ENCODE peak calls at places on chromosomes 3 and 15, in nine cellular contexts. One of them, this sample, is unnamed.

GRCh38 chr3:170049146-170050000 is 11.6 kb downstream of the GPR160 start:
- DNase-seq in kidney: peak
- DNase-seq in HepG2: no peak
- DNase-seq in thyroid gland: peak
- DNase-seq in transverse colon: peak
- DNase-seq in neural progenitor cell: no peak
- DNase-seq in tibial artery: no peak
- DNase-seq in AG10803: no peak
- DNase-seq in small intestine: peak
- DNase-seq in this sample: peak

GRCh38 chr15:78988361-78988911 is 43.6 kb upstream of the CTSH start:
- DNase-seq in thyroid gland: peak
- DNase-seq in transverse colon: peak
- DNase-seq in AG10803: peak
- DNase-seq in HepG2: peak
- DNase-seq in tibial artery: peak
- DNase-seq in neural progenitor cell: no peak
- DNase-seq in kidney: peak
- DNase-seq in small intestine: peak
- DNase-seq in this sample: peak

GRCh38 chr3:6172871-6173667 is 687.8 kb upstream of the GRM7 start:
- DNase-seq in HepG2: no peak
- DNase-seq in small intestine: no peak
- DNase-seq in neural progenitor cell: no peak
- DNase-seq in transverse colon: no peak
- DNase-seq in AG10803: no peak
- DNase-seq in thyroid gland: no peak
- DNase-seq in tibial artery: no peak
- DNase-seq in kidney: no peak
- DNase-seq in this sample: no peak

GRCh38 chr15:65409284-65409631 is 13.5 kb downstream of the IGDCC4 start:
- DNase-seq in AG10803: peak
- DNase-seq in neural progenitor cell: no peak
- DNase-seq in tibial artery: no peak
- DNase-seq in kidney: no peak
- DNase-seq in HepG2: peak
- DNase-seq in transverse colon: no peak
- DNase-seq in small intestine: no peak
- DNase-seq in thyroid gland: no peak
- DNase-seq in this sample: peak

GRCh38 chr3:71069797-71070196 is 513.7 kb downstream of the FOXP1 start:
- DNase-seq in tibial artery: peak
- DNase-seq in HepG2: peak
- DNase-seq in thyroid gland: peak
- DNase-seq in transverse colon: peak
- DNase-seq in neural progenitor cell: peak
- DNase-seq in small intestine: peak
- DNase-seq in AG10803: peak
- DNase-seq in kidney: no peak
- DNase-seq in this sample: peak

GRCh38 chr15:37678124-37678523 is 256.3 kb upstream of the TMCO5A start:
- DNase-seq in transverse colon: no peak
- DNase-seq in AG10803: no peak
- DNase-seq in thyroid gland: no peak
- DNase-seq in kidney: no peak
- DNase-seq in HepG2: no peak
- DNase-seq in small intestine: no peak
- DNase-seq in neural progenitor cell: peak
- DNase-seq in tibial artery: no peak
- DNase-seq in this sample: no peak

GRCh38 chr15:95202569-95203349 is 971.4 kb downstream of the MCTP2 start:
- DNase-seq in HepG2: no peak
- DNase-seq in tibial artery: no peak
- DNase-seq in kidney: no peak
- DNase-seq in AG10803: peak
- DNase-seq in transverse colon: no peak
- DNase-seq in neural progenitor cell: no peak
- DNase-seq in thyroid gland: no peak
- DNase-seq in small intestine: no peak
- DNase-seq in this sample: peak

GRCh38 chr15:75651810-75652543 is 4.3 kb downstream of the SNX33 start:
- DNase-seq in tibial artery: no peak
- DNase-seq in AG10803: no peak
- DNase-seq in small intestine: no peak
- DNase-seq in HepG2: no peak
- DNase-seq in neural progenitor cell: no peak
- DNase-seq in thyroid gland: no peak
- DNase-seq in transverse colon: no peak
- DNase-seq in kidney: no peak
- DNase-seq in this sample: no peak

GRCh38 chr3:31546152-31546551 is 13.4 kb downstream of the STT3B start:
- DNase-seq in neural progenitor cell: peak
- DNase-seq in AG10803: peak
- DNase-seq in HepG2: no peak
- DNase-seq in kidney: no peak
- DNase-seq in tibial artery: no peak
- DNase-seq in thyroid gland: no peak
- DNase-seq in transverse colon: no peak
- DNase-seq in small intestine: no peak
- DNase-seq in this sample: peak

GRCh38 chr3:31552103-31552502 is 19.4 kb downstream of the STT3B start:
- DNase-seq in kidney: no peak
- DNase-seq in transverse colon: no peak
- DNase-seq in neural progenitor cell: no peak
- DNase-seq in tibial artery: no peak
- DNase-seq in thyroid gland: no peak
- DNase-seq in AG10803: no peak
- DNase-seq in HepG2: no peak
- DNase-seq in small intestine: no peak
- DNase-seq in this sample: no peak

GRCh38 chr3:31553258-31553657 is 20.5 kb downstream of the STT3B start:
- DNase-seq in HepG2: no peak
- DNase-seq in small intestine: no peak
- DNase-seq in neural progenitor cell: no peak
- DNase-seq in transverse colon: no peak
- DNase-seq in tibial artery: no peak
- DNase-seq in thyroid gland: no peak
- DNase-seq in AG10803: no peak
- DNase-seq in kidney: no peak
- DNase-seq in this sample: no peak

GRCh38 chr3:31546725-31547124 is 14.0 kb downstream of the STT3B start:
- DNase-seq in thyroid gland: no peak
- DNase-seq in kidney: no peak
- DNase-seq in small intestine: no peak
- DNase-seq in AG10803: no peak
- DNase-seq in neural progenitor cell: no peak
- DNase-seq in HepG2: no peak
- DNase-seq in tibial artery: no peak
- DNase-seq in transverse colon: no peak
- DNase-seq in this sample: no peak

DNA sequence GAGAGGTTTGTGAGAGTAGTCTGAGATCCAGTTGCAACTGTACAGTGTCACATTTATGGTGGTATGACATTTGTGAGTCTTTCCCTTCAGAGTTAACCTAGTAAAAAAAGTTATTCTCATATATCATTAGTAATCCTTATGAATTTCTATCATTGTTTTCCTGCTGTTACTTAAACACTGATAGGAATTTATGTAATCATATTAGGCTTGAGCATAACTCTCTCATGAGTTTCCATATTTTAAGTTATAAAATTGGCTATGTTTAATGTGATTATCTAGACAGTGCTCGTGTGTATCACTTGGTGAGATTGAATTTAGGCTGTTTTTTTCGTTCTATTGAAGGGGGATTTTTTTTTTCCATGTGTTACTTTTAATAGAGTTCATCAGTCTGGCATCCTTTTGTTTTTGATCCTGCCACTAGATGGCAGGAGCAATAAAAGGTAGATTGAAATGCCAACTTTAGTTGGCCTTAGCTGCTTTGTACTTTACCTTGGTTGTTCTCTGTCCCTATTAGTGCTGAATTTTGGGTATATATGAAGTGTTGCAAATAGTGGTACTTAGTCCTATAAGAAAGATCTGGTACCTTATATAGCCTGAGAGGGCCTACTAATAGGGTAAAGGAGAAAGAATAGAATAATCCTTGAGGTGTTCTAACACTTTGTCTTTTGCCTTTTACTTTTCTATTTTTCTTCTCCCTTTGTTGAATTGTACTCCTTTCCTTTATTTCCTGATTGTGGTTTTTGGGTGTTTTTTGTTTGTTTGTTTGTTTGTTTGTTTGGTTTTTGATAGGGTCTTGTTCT is 17.9 kb downstream of the STT3B start:
- DNase-seq in small intestine: peak
- DNase-seq in transverse colon: no peak
- DNase-seq in kidney: no peak
- DNase-seq in tibial artery: no peak
- DNase-seq in HepG2: peak
- DNase-seq in AG10803: peak
- DNase-seq in neural progenitor cell: peak
- DNase-seq in thyroid gland: no peak
- DNase-seq in this sample: peak
- H3K4me3 ChIP-seq in small intestine: no peak
- H3K4me3 ChIP-seq in transverse colon: no peak
- H3K4me3 ChIP-seq in kidney: no peak
- H3K4me3 ChIP-seq in tibial artery: no peak
- H3K4me3 ChIP-seq in HepG2: no peak
- H3K4me3 ChIP-seq in AG10803: no peak
- H3K4me3 ChIP-seq in neural progenitor cell: no peak
- H3K4me3 ChIP-seq in thyroid gland: no peak
- H3K4me3 ChIP-seq in this sample: no peak

GRCh38 chr3:50212502-50212901 is 7.4 kb downstream of the SLC38A3 start:
- DNase-seq in neural progenitor cell: peak
- DNase-seq in thyroid gland: no peak
- DNase-seq in kidney: no peak
- DNase-seq in transverse colon: no peak
- DNase-seq in HepG2: no peak
- DNase-seq in AG10803: no peak
- DNase-seq in tibial artery: no peak
- DNase-seq in small intestine: no peak
- DNase-seq in this sample: no peak

GRCh38 chr3:50212971-50213370 is 7.9 kb downstream of the SLC38A3 start:
- DNase-seq in thyroid gland: no peak
- DNase-seq in neural progenitor cell: no peak
- DNase-seq in AG10803: no peak
- DNase-seq in transverse colon: no peak
- DNase-seq in tibial artery: no peak
- DNase-seq in kidney: no peak
- DNase-seq in small intestine: no peak
- DNase-seq in HepG2: no peak
- DNase-seq in this sample: no peak

GRCh38 chr3:50210510-50211367 is 5.7 kb downstream of the SLC38A3 start:
- DNase-seq in thyroid gland: no peak
- DNase-seq in HepG2: peak
- DNase-seq in transverse colon: no peak
- DNase-seq in kidney: no peak
- DNase-seq in tibial artery: no peak
- DNase-seq in small intestine: peak
- DNase-seq in AG10803: no peak
- DNase-seq in neural progenitor cell: no peak
- DNase-seq in this sample: no peak

GRCh38 chr3:50213383-50213782 is 8.3 kb downstream of the SLC38A3 start:
- DNase-seq in neural progenitor cell: no peak
- DNase-seq in tibial artery: no peak
- DNase-seq in AG10803: no peak
- DNase-seq in kidney: no peak
- DNase-seq in transverse colon: no peak
- DNase-seq in small intestine: no peak
- DNase-seq in thyroid gland: no peak
- DNase-seq in HepG2: no peak
- DNase-seq in this sample: no peak

DNA sequence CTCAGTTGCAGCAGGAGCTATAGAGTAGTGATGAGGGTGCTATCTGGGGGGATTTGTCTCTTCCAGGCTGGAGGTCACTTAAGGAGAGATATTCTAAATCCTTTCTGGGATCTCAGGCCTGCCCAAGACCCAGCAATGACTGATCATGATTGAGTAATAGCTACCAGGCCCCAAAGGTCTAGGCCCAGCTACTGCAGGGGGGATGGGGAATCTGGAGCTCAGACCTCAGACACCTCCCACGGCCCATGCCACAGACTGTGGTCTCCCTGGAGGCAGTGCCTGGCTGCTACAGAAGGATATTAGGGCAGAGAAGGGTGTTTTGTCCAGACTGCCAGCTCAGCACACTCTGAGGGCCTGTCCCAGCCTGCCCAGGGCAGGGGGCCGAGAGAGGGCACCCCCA is 6.9 kb downstream of the SLC38A3 start:
- DNase-seq in HepG2: no peak
- DNase-seq in kidney: no peak
- DNase-seq in small intestine: no peak
- DNase-seq in neural progenitor cell: no peak
- DNase-seq in tibial artery: no peak
- DNase-seq in AG10803: peak
- DNase-seq in transverse colon: no peak
- DNase-seq in thyroid gland: no peak
- DNase-seq in this sample: no peak
- H3K4me3 ChIP-seq in HepG2: no peak
- H3K4me3 ChIP-seq in kidney: no peak
- H3K4me3 ChIP-seq in small intestine: no peak
- H3K4me3 ChIP-seq in neural progenitor cell: no peak
- H3K4me3 ChIP-seq in tibial artery: no peak
- H3K4me3 ChIP-seq in AG10803: no peak
- H3K4me3 ChIP-seq in transverse colon: no peak
- H3K4me3 ChIP-seq in thyroid gland: no peak
- H3K4me3 ChIP-seq in this sample: no peak

GRCh38 chr3:129555616-129556357 is 12.8 kb downstream of the H1-8 start:
- DNase-seq in AG10803: no peak
- DNase-seq in transverse colon: no peak
- DNase-seq in neural progenitor cell: no peak
- DNase-seq in kidney: peak
- DNase-seq in thyroid gland: no peak
- DNase-seq in small intestine: no peak
- DNase-seq in tibial artery: no peak
- DNase-seq in HepG2: no peak
- DNase-seq in this sample: no peak
- H3K4me3 ChIP-seq in AG10803: no peak
- H3K4me3 ChIP-seq in transverse colon: no peak
- H3K4me3 ChIP-seq in neural progenitor cell: no peak
- H3K4me3 ChIP-seq in kidney: no peak
- H3K4me3 ChIP-seq in thyroid gland: no peak
- H3K4me3 ChIP-seq in small intestine: no peak
- H3K4me3 ChIP-seq in tibial artery: no peak
- H3K4me3 ChIP-seq in HepG2: no peak
- H3K4me3 ChIP-seq in this sample: no peak

DNA sequence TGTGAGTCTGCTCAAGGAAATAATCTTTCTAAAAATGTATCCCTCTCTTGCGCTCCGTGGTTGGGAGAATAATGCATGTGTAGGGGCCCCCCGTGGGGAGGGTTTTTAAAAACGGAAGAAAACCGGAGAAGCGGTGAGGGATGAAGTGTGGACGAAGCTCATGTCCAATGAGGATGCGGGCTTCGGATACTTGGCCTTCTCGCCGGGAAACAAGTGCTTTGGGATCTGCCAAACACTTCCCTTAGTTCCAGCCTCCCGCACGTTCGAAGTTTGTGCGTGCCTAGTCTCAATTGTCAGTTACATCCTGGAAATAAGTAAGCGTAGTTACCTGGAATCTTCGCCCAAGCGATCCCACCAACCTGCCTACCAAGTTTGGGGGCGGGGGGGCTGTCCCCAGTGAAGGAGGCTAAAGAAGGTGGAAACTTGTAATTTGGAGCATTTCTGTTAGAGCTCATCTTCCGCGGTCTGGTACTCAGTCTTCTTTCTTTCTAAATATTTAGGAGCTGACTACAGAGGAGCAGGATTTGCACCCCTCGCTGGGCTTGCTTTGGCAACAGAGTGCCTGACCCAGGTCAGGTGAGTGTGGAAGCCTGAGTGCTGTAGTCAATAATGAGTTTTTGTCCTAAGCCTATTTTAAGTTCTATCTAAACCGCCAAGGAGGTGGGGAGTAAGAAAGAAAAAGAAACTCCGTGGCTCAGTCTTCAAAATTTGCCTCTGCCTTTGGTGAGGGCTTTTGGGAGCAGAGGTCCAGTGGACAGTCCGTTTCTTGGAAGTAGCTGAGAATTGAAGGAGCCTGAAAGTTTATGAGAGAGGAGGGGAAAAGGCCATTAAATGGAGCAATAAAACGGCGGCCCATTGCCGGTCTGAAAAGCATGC is 1.0 kb downstream of the ITPR1 start:
- DNase-seq in kidney: no peak
- DNase-seq in tibial artery: no peak
- DNase-seq in AG10803: peak
- DNase-seq in thyroid gland: peak
- DNase-seq in neural progenitor cell: peak
- DNase-seq in HepG2: no peak
- DNase-seq in small intestine: peak
- DNase-seq in transverse colon: peak
- DNase-seq in this sample: peak
- H3K4me3 ChIP-seq in kidney: peak
- H3K4me3 ChIP-seq in tibial artery: peak
- H3K4me3 ChIP-seq in AG10803: peak
- H3K4me3 ChIP-seq in thyroid gland: peak
- H3K4me3 ChIP-seq in neural progenitor cell: peak
- H3K4me3 ChIP-seq in HepG2: peak
- H3K4me3 ChIP-seq in small intestine: peak
- H3K4me3 ChIP-seq in transverse colon: peak
- H3K4me3 ChIP-seq in this sample: peak